ENCODE peak calls at places on chromosomes 4 and X, in seven cellular contexts. Y, L, Z, R, W, U and V are unnamed samples.
A peak's percentile ranks its signal among the peaks of the same experiment; 100 is the strongest.

GRCh38 chrX:57447856-57448255 is 144.0 kb upstream of the ZXDB start:
- DNase-seq in Y (no peak), L (no peak), Z (no peak), R (no peak), W (no peak), U (no peak), V (no peak)

GRCh38 chrX:50211510-50211909 is 6.9 kb downstream of the CCNB3 start:
- DNase-seq in Y (peak; percentile 57), L (no peak), Z (no peak), R (no peak), W (peak; percentile 7), U (no peak), V (no peak)

GRCh38 chr4:153521995-153522799 is 56.0 kb downstream of the TMEM131L start:
- DNase-seq in Y (no peak), L (no peak), Z (no peak), R (peak; percentile 36), W (no peak), U (no peak), V (no peak)

GRCh38 chr4:20603671-20604313 is 96.5 kb upstream of the PACRGL start:
- DNase-seq in Y (no peak), L (peak; percentile 72), Z (no peak), R (no peak), W (no peak), U (no peak), V (no peak)

GRCh38 chr4:53199356-53199755 is 166.5 kb downstream of the SCFD2 start:
- DNase-seq in Y (no peak), L (no peak), Z (no peak), R (no peak), W (no peak), U (no peak), V (no peak)

GRCh38 chrX:71099736-71100135 is 4.1 kb downstream of the FOXO4 start:
- DNase-seq in Y (no peak), L (no peak), Z (no peak), R (no peak), W (no peak), U (no peak), V (peak; percentile 44)

GRCh38 chrX:46649421-46650260 is 76.1 kb downstream of the CHST7 start:
- DNase-seq in Y (no peak), L (no peak), Z (no peak), R (no peak), W (peak; percentile 83), U (peak; percentile 50), V (no peak)

GRCh38 chr4:114378306-114378903 is 220.2 kb upstream of the UGT8 start:
- DNase-seq in Y (peak; percentile 4), L (peak; percentile 53), Z (no peak), R (no peak), W (no peak), U (peak; percentile 32), V (no peak)

GRCh38 chr4:15034071-15034764 is 31.9 kb downstream of the CPEB2 start:
- DNase-seq in Y (no peak), L (peak; percentile 70), Z (no peak), R (no peak), W (no peak), U (no peak), V (no peak)

GRCh38 chr4:93810340-93810992 is 18.1 kb upstream of the ATOH1 start:
- DNase-seq in Y (no peak), L (peak; percentile 1), Z (no peak), R (no peak), W (peak; percentile 55), U (no peak), V (no peak)

GRCh38 chr4:165760182-165760581 is 112.9 kb upstream of the TLL1 start:
- DNase-seq in Y (no peak), L (no peak), Z (no peak), R (no peak), W (no peak), U (no peak), V (no peak)

GRCh38 chrX:153884136-153885076 is 1.6 kb downstream of the L1CAM start:
- DNase-seq in Y (peak; percentile 59), L (no peak), Z (peak; percentile 87), R (no peak), W (peak; percentile 66), U (no peak), V (no peak)

GRCh38 chr4:90254357-90254756 is 127.2 kb downstream of the CCSER1 start:
- DNase-seq in Y (no peak), L (no peak), Z (no peak), R (no peak), W (no peak), U (no peak), V (no peak)

GRCh38 chrX:153927686-153927935 is 1.5 kb upstream of the ARHGAP4 start:
- DNase-seq in Y (no peak), L (no peak), Z (no peak), R (no peak), W (no peak), U (no peak), V (no peak)

GRCh38 chr4:36747277-36748129 is 466.1 kb downstream of the DTHD1 start:
- DNase-seq in Y (no peak), L (no peak), Z (no peak), R (no peak), W (no peak), U (no peak), V (no peak)

GRCh38 chr4:146439999-146440398 is 81.7 kb downstream of the SLC10A7 start:
- DNase-seq in Y (no peak), L (no peak), Z (no peak), R (no peak), W (no peak), U (no peak), V (no peak)

GRCh38 chr4:72295966-72296557 is 264.3 kb downstream of the NPFFR2 start:
- DNase-seq in Y (peak; percentile 31), L (peak; percentile 55), Z (no peak), R (no peak), W (peak; percentile 21), U (no peak), V (no peak)

GRCh38 chr4:172887959-172888358 is 280.7 kb upstream of the GALNT7 start:
- DNase-seq in Y (no peak), L (no peak), Z (no peak), R (no peak), W (no peak), U (no peak), V (no peak)

GRCh38 chr4:160143574-160143973 is 1040.7 kb downstream of the RAPGEF2 start:
- DNase-seq in Y (no peak), L (no peak), Z (no peak), R (no peak), W (no peak), U (no peak), V (no peak)

GRCh38 chr4:20124317-20125026 is 127.2 kb upstream of the SLIT2 start:
- DNase-seq in Y (no peak), L (no peak), Z (no peak), R (no peak), W (no peak), U (no peak), V (no peak)

GRCh38 chr4:40255722-40256281 is 59.0 kb downstream of the RHOH start:
- DNase-seq in Y (peak; percentile 96), L (peak; percentile 100), Z (no peak), R (no peak), W (no peak), U (peak; percentile 69), V (no peak)

GRCh38 chr4:75723117-75723801 is 1.1 kb upstream of the USO1 start:
- DNase-seq in Y (no peak), L (peak; percentile 72), Z (no peak), R (no peak), W (no peak), U (no peak), V (no peak)

GRCh38 chrX:145654486-145654885 is 163.1 kb upstream of the SLITRK2 start:
- DNase-seq in Y (no peak), L (no peak), Z (no peak), R (no peak), W (no peak), U (no peak), V (no peak)

GRCh38 chr4:34181311-34181808 is 2063.0 kb downstream of the ARAP2 start:
- DNase-seq in Y (peak; percentile 90), L (peak; percentile 90), Z (no peak), R (no peak), W (no peak), U (no peak), V (no peak)